ENCODE peak calls at places on chromosomes 13 and 19, in seven cellular contexts. S is GM23248, V is HCT116, N is neural progenitor cell, F is hepatocyte, H is GM23338, B is PC-3. K is an unnamed sample. For H3K79me2, the result is how much of the 10 kb centered on the place peaks cover.

GRCh38 chr13:46663644-46664043 is 110.7 kb downstream of the LRCH1 start:
- DNase-seq in V (no peak), N (no peak), S (peak), B (peak), H (no peak), F (no peak), K (no peak)

GRCh38 chr19:45547965-45548609 is 36.5 kb downstream of the OPA3 start:
- DNase-seq in B (peak), V (peak), H (no peak), N (no peak), S (peak), F (peak), K (no peak)

GRCh38 chr13:40446365-40446764 is 220.1 kb downstream of the FOXO1 start:
- DNase-seq in V (no peak), S (no peak), B (no peak), N (no peak), F (no peak), H (no peak), K (no peak)

GRCh38 chr19:13215572-13216380 is 65.6 kb downstream of the IER2 start:
- DNase-seq in B (peak), H (no peak), F (peak), S (peak), V (no peak), N (no peak), K (no peak)

GRCh38 chr13:77516342-77516789 is 19.1 kb upstream of the SCEL start:
- DNase-seq in N (no peak), F (no peak), B (peak), S (peak), H (peak), V (no peak), K (no peak)

GRCh38 chr19:49546825-49547565 is 19.2 kb downstream of the RCN3 start:
- DNase-seq in V (peak), B (peak), S (peak), N (peak), H (peak), F (peak), K (peak)

GRCh38 chr13:75566658-75567057 is 17.1 kb downstream of the UCHL3 start:
- DNase-seq in S (peak), N (no peak), V (no peak), B (peak), F (peak), H (peak), K (peak)

GRCh38 chr13:18978447-18978846 is 203.2 kb downstream of the TUBA3C start:
- DNase-seq in S (no peak), H (no peak), V (no peak), B (no peak), N (no peak), F (no peak), K (no peak)

GRCh38 chr13:32125221-32125621 is 93.6 kb downstream of the FRY start:
- DNase-seq in S (peak), F (no peak), N (no peak), V (no peak), B (peak), H (no peak), K (no peak)

GRCh38 chr19:33214621-33215020 is 11.0 kb downstream of the SLC7A10 start:
- DNase-seq in S (peak), B (peak), H (peak), F (peak), V (no peak), N (peak), K (no peak)

GRCh38 chr19:44626067-44626624 is 12.8 kb downstream of the IGSF23 start:
- DNase-seq in H (no peak), N (no peak), V (peak), B (peak), F (peak), S (peak), K (no peak)

GRCh38 chr19:12847159-12848139 is 9.1 kb downstream of the MAST1 start:
- DNase-seq in S (peak), F (peak), N (peak), V (no peak), H (peak), B (peak), K (peak)

GRCh38 chr19:5627395-5627904 is 4.6 kb downstream of the SAFB start:
- DNase-seq in H (peak), B (no peak), F (no peak), N (peak), V (no peak), S (peak), K (peak)

GRCh38 chr13:41407380-41407779 is 50.0 kb upstream of the RGCC start:
- DNase-seq in B (peak), F (no peak), S (peak), H (no peak), N (no peak), V (no peak), K (no peak)

GRCh38 chr19:19871932-19872331 is 6.2 kb downstream of the ZNF253 start:
- DNase-seq in V (no peak), N (no peak), B (no peak), S (no peak), H (no peak), F (no peak), K (no peak)
- H3K79me2 ChIP-seq in V (under half), N (half or more), B (under half), S (half or more), H (half or more), F (half or more), K (half or more)

DNA sequence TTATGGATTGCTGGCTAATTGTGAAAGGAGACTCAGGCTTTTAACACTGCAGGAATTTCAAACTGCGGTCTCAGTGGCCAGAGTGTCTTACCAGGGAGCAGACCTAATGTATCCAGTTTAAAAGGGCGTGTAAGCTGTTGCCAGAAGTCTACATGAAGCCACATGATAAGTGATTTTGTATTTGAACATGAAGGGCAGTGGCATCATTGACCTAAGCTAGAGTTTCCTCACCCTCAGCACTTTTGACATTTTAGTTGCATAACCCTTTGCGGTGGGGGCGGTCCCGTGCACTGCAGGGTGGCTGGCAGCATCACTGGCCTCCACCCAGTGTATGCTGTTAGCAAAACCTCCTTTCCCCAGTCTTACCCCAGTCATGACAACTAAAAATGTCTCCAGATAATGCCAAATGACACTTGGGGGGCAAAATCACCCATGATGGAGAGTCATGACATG is 23.7 kb upstream of the GPR18 start:
- DNase-seq in N (no peak), F (no peak), S (peak), V (no peak), B (no peak), H (no peak), K (no peak)
- TF ChIP-seq EZH2phosphoT487 in N (no peak), F (no peak), S (no peak), V (no peak), B (no peak), H (no peak), K (no peak)

DNA sequence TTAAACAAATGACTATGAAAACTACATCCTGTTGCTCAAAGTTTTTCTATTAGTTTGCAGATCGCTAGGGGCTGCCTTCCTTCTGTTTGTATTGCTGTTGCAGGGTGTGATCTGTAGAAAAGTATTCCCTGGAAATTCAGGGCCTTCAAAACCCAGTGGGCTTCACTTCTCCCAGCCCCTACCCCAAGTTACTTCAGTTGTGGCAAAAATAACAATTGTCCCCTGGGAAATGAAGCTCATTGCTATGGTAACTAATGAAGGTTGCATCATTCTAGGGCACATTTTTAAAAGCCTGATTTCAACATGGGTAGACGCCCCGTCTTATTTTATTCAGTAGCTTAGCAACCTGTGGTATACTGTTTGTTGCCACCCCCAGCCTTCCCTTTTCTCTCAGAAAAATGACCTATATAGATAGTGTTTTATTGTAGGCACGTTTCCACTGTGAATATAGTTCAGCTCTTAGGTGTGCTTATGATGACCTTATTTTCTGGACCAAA is 60.9 kb downstream of the WDFY2 start:
- DNase-seq in V (no peak), N (no peak), B (no peak), S (peak), F (peak), H (peak), K (peak)
- H3K4me2 ChIP-seq in V (peak), N (no peak), B (peak), S (peak), F (no peak), H (peak), K (peak)

GRCh38 chr13:48344264-48344663 is 40.7 kb downstream of the RB1 start:
- DNase-seq in S (no peak), F (no peak), B (no peak), V (no peak), H (no peak), N (no peak), K (no peak)
- H3K79me2 ChIP-seq in S (under half), F (under half), B (under half), V (under half), H (under half), N (under half), K (under half)

GRCh38 chr13:50319603-50320296 is 304.5 kb downstream of the KCNRG start:
- DNase-seq in S (peak), B (peak), H (no peak), V (no peak), N (no peak), F (peak), K (no peak)
- TF ChIP-seq EZH2phosphoT487 in S (no peak), B (no peak), H (no peak), V (no peak), N (no peak), F (no peak), K (no peak)

GRCh38 chr19:54523403-54523802 is 20.8 kb downstream of the LAIR2 start:
- DNase-seq in V (no peak), H (no peak), B (peak), F (no peak), S (peak), N (no peak), K (no peak)
- H3K4me2 ChIP-seq in V (peak), H (no peak), B (peak), F (no peak), S (no peak), N (no peak), K (no peak)

GRCh38 chr13:95684463-95684862 is 7.5 kb downstream of the DNAJC3 start:
- DNase-seq in S (no peak), F (no peak), H (peak), B (no peak), V (no peak), N (no peak), K (no peak)

GRCh38 chr13:95689582-95689926 is 12.6 kb downstream of the DNAJC3 start:
- DNase-seq in S (no peak), V (no peak), H (no peak), F (no peak), N (no peak), B (no peak), K (no peak)
- H3K79me2 ChIP-seq in S (half or more), V (under half), H (half or more), F (half or more), N (under half), B (half or more), K (under half)

GRCh38 chr13:95749545-95749944 is 72.6 kb downstream of the DNAJC3 start:
- DNase-seq in B (no peak), S (no peak), H (no peak), F (no peak), V (no peak), N (no peak), K (no peak)
- TF ChIP-seq EZH2phosphoT487 in B (no peak), S (no peak), H (no peak), F (no peak), V (no peak), N (no peak), K (no peak)

GRCh38 chr13:28532226-28533048 is 37.5 kb upstream of the FLT1 start:
- DNase-seq in S (peak), H (peak), B (no peak), F (peak), N (peak), V (no peak), K (no peak)

GRCh38 chr13:28530729-28531194 is 35.8 kb upstream of the FLT1 start:
- DNase-seq in H (no peak), B (peak), F (no peak), S (peak), V (no peak), N (no peak), K (no peak)

GRCh38 chr13:28529836-28530235 is 34.9 kb upstream of the FLT1 start:
- DNase-seq in N (no peak), V (no peak), B (no peak), F (no peak), S (peak), H (no peak), K (no peak)

GRCh38 chr13:28531956-28532225 is 37.0 kb upstream of the FLT1 start:
- DNase-seq in F (no peak), H (no peak), B (no peak), V (no peak), N (no peak), S (no peak), K (no peak)

DNA sequence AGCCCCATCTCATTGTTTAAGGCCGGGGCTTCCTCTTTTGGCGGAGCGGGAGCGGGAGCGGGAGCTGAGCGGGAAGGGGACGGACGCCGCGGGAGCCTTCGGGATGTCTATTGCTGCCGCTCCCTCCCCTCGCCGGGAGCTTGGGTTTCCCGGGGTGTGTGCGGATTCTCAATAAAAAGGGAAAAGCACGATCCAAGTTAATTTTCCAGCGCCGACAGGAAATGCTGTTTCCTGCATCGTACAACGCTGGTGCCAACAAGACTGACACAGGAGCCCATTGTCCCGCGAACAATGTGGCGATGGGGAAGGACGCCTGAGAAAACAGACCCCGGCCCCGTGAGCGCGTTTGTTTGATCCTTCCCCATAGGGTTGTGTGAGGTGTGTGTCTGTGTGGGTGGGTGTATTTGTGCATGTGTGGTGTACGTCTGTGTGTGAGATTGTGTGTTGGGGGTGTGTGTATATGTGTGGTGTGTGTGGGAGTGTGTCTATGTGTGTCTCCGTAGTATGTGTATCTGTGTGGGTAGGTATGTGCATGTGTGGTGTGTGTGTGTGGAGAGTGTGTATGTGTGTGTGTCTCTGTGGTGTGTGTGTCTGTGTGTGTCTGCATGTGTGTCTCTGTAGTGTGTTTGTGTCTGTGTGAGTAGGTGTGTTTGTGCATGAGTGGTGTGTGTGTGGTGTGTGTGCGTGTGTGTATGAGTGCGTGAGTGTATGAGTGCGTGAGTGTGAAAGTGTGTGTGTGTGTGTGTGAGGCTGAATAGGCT is 36.4 kb upstream of the FLT1 start:
- DNase-seq in B (peak), F (peak), H (peak), V (no peak), N (peak), S (peak), K (no peak)
- H3K4me2 ChIP-seq in B (peak), F (peak), H (peak), V (peak), N (peak), S (peak), K (no peak)

GRCh38 chr19:58558066-58558622 is at the start of gene UBE2M:
- DNase-seq in H (peak), V (no peak), S (peak), F (peak), N (no peak), B (no peak), K (peak)
- H3K79me2 ChIP-seq in H (under half), V (half or more), S (under half), F (half or more), N (half or more), B (under half), K (under half)

K was measured in OCI-LY7.